ENCODE peak calls at places on chromosomes 12 and 14, in seven cellular contexts. D, T, M, V, K, S and I are unnamed samples.

GRCh38 chr12:102910137-102910536 is 6.9 kb downstream of the PAH start:
- DNase-seq in D (no peak), T (no peak), M (no peak), V (no peak), K (no peak), S (no peak), I (no peak)

GRCh38 chr12:56358836-56359532 is 923 bp downstream of the STAT2 start:
- DNase-seq in D (no peak), T (peak), M (no peak), V (no peak), K (no peak), S (peak), I (no peak)

GRCh38 chr14:70670992-70671651 is 29.4 kb downstream of the TTC9 start:
- DNase-seq in D (no peak), T (no peak), M (no peak), V (no peak), K (no peak), S (no peak), I (no peak)

GRCh38 chr14:100838493-100839440 is 12.8 kb downstream of the MEG3 start:
- DNase-seq in D (peak), T (no peak), M (no peak), V (no peak), K (no peak), S (peak), I (peak)

GRCh38 chr12:97650242-97650641 is 187.6 kb downstream of the RMST start:
- DNase-seq in D (no peak), T (peak), M (no peak), V (no peak), K (no peak), S (no peak), I (no peak)

GRCh38 chr12:76633415-76633814 is 73.8 kb upstream of the OSBPL8 start:
- DNase-seq in D (no peak), T (no peak), M (no peak), V (no peak), K (no peak), S (no peak), I (no peak)

GRCh38 chr12:126668538-126668937 is 1598.4 kb upstream of the TMEM132C start:
- DNase-seq in D (no peak), T (no peak), M (no peak), V (no peak), K (no peak), S (no peak), I (no peak)

GRCh38 chr12:50689437-50689836 is 74.5 kb upstream of the ATF1 start:
- DNase-seq in D (no peak), T (no peak), M (no peak), V (no peak), K (no peak), S (no peak), I (peak)

GRCh38 chr14:23572841-23573240 is 5.2 kb upstream of the AP1G2 start:
- DNase-seq in D (no peak), T (no peak), M (no peak), V (no peak), K (no peak), S (no peak), I (no peak)

GRCh38 chr14:71290301-71290700 is 383.0 kb downstream of the PCNX1 start:
- DNase-seq in D (no peak), T (no peak), M (no peak), V (no peak), K (no peak), S (no peak), I (peak)

GRCh38 chr14:32507029-32507984 is 178.2 kb downstream of the AKAP6 start:
- DNase-seq in D (no peak), T (peak), M (no peak), V (no peak), K (peak), S (peak), I (peak)

GRCh38 chr12:2940564-2940963 is 18.6 kb upstream of the TEAD4 start:
- DNase-seq in D (no peak), T (no peak), M (no peak), V (no peak), K (no peak), S (no peak), I (no peak)

GRCh38 chr14:73743431-73743931 is 29.3 kb upstream of the PNMA1 start:
- DNase-seq in D (no peak), T (peak), M (peak), V (no peak), K (no peak), S (no peak), I (no peak)

GRCh38 chr12:75959060-75959459 is 72.5 kb downstream of the PHLDA1 start:
- DNase-seq in D (no peak), T (no peak), M (peak), V (no peak), K (no peak), S (no peak), I (peak)

GRCh38 chr12:104526320-104526719 is 69.6 kb downstream of the CHST11 start:
- DNase-seq in D (no peak), T (peak), M (peak), V (peak), K (no peak), S (no peak), I (peak)

DNA sequence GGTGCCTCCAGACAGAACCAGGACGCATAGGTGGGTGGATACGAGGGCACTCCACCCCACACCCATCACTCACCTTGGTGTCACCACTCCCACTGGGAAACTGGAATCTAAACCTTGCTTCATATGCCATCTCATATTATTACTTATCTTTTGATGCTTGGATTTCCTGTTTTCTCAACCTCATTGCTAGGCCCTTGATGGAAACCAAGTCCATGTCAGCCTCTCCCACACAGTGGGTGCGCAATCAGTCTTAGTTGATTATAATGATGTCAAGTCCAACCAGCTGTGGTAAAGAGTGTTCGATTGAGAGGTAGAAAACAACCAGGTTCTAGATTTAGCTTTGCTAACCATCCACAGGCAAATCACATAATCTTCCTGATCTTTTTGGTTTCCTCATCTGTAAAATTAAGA is 584 bp upstream of the DDHD1 start:
- DNase-seq in D (no peak), T (no peak), M (no peak), V (no peak), K (no peak), S (no peak), I (no peak)
- H2BK5ac ChIP-seq in D (no peak), T (no peak), M (no peak), V (peak), K (no peak), S (peak), I (peak)

DNA sequence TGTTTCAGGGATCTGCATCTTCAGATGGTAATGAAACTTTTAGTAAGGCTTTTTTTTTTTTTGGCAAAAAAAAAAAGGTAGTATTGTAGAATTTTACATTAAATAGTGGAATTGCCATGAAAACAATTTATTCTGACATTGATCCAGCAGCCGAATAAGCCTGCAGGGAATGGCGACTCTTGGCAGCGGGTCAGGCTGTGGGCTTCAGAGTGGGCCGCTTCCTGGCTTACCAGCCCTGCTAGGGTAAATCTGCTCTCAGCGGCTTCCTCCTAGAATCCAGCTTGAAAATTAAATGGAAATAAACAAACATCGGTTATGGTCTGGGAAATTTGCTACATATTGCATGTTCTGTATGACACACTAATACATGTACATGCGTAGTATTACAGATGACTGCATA is 34.8 kb downstream of the SFSWAP start:
- DNase-seq in D (no peak), T (no peak), M (no peak), V (no peak), K (no peak), S (no peak), I (no peak)
- H2BK5ac ChIP-seq in D (no peak), T (no peak), M (no peak), V (no peak), K (no peak), S (no peak), I (no peak)

DNA sequence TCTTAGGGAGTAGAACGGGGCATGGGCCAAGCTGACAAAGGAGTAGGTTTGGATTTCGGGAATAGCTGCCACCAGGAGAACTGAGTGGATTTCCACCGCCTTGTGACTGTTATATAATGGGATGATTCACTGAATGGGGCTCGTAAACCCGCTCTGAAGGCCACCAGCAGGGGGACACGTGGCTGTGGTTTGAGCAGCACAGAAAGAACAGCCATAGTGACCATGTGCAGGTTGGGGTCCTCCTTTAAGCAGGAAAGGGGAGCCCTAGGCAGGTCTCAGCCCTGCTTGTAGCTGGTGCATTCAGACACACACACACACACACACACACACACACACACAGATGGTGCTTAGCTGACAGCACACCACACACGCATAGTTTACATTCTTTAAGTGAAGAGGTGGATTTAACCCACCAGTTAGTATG is 8.6 kb upstream of the ASB2 start:
- DNase-seq in D (peak), T (peak), M (peak), V (no peak), K (no peak), S (peak), I (peak)
- H2BK5ac ChIP-seq in D (no peak), T (no peak), M (no peak), V (peak), K (no peak), S (peak), I (no peak)

DNA sequence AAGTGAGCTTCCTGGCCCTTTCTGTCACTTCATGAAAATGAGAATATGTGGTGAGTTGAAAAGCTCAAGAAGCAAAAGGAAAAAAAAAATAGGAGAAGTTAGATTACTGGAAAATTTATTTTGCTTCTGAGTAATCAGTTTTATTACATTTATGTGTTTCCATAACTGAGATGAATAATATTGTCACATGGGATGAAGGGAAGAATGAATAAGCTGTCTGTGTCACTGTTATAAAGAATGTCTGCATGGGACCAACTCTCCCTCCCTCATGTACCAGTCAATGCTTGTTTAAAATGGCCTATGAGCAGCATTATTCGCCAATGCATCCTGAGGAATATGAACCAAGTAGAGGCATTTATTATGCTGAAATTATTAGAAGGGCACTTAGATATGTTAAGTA is 246.3 kb downstream of the PRKD1 start:
- DNase-seq in D (no peak), T (no peak), M (no peak), V (no peak), K (no peak), S (peak), I (no peak)
- H2BK5ac ChIP-seq in D (no peak), T (no peak), M (no peak), V (no peak), K (no peak), S (no peak), I (no peak)

DNA sequence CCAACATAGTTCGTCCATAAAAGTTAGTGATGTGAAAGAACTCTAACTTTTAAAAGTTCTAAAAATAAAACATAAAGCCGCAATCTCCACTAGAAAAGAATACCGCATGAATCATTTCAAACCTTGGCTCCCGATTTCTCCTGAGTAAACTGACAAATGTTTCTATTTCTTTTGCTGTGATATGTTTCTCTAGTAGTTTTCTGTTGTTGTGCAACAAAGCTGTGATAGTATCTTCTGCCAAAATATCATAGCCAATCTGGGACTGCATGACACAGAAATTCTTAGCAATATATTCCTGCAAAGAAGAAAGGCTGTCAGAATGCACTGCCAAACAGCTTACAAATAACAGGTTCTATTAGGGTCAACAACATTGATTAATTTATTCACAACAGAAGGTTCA is 174.0 kb downstream of the ITPR2 start:
- DNase-seq in D (no peak), T (no peak), M (no peak), V (no peak), K (no peak), S (peak), I (no peak)
- H2BK5ac ChIP-seq in D (no peak), T (no peak), M (no peak), V (no peak), K (no peak), S (no peak), I (no peak)